ENCODE peak calls at places on chromosome 21, in nine cellular contexts. C is kidney, L is heart left ventricle, F is astrocyte, G is tibial artery, A is hepatocyte, O is Panc1, S is psoas muscle, W is Peyer's patch. R is an unnamed sample.

GRCh38 chr21:35619184-35619583 is 441.1 kb downstream of the SETD4 start:
- DNase-seq in L (no peak), O (no peak), A (no peak), G (no peak), F (peak), W (no peak), C (no peak), S (no peak), R (no peak)

GRCh38 chr21:31370893-31371652 is 27.0 kb upstream of the TIAM1 start:
- DNase-seq in S (no peak), C (no peak), G (no peak), L (peak), W (no peak), O (no peak), F (peak), A (peak), R (no peak)

GRCh38 chr21:39927304-39927886 is 60.2 kb downstream of the PCP4 start:
- DNase-seq in C (no peak), G (no peak), S (no peak), F (no peak), A (no peak), L (peak), W (no peak), O (no peak), R (no peak)

GRCh38 chr21:44049606-44050005 is 37.5 kb downstream of the TRAPPC10 start:
- DNase-seq in L (no peak), W (no peak), C (no peak), G (no peak), S (no peak), O (no peak), A (no peak), F (no peak), R (peak)

GRCh38 chr21:39518055-39518844 is 66.5 kb downstream of the SH3BGR start:
- DNase-seq in O (peak), G (no peak), L (peak), A (peak), F (peak), S (no peak), W (peak), C (peak), R (no peak)

GRCh38 chr21:44286716-44287632 is 1.3 kb downstream of the AIRE start:
- DNase-seq in G (no peak), W (no peak), A (no peak), L (no peak), C (peak), S (peak), F (no peak), O (no peak), R (no peak)

GRCh38 chr21:34881894-34882371 is 167.2 kb downstream of the RUNX1 start:
- DNase-seq in O (peak), S (no peak), G (no peak), W (no peak), L (no peak), A (no peak), F (peak), C (no peak), R (no peak)

GRCh38 chr21:8993284-8993942 is 1528.0 kb upstream of the TPTE start:
- DNase-seq in A (no peak), S (no peak), F (no peak), C (no peak), W (no peak), O (peak), L (no peak), G (no peak), R (no peak)

GRCh38 chr21:34524671-34525601 is 12.9 kb upstream of the KCNE1 start:
- DNase-seq in C (no peak), G (no peak), A (peak), W (no peak), O (no peak), L (no peak), S (no peak), F (peak), R (no peak)

GRCh38 chr21:34762761-34763160 is 94.0 kb downstream of the CLIC6 start:
- DNase-seq in C (no peak), W (no peak), L (no peak), G (no peak), F (peak), A (no peak), O (no peak), S (no peak), R (no peak)

GRCh38 chr21:43201491-43201890 is 32.7 kb downstream of the CRYAA start:
- DNase-seq in A (no peak), G (no peak), W (no peak), L (no peak), C (no peak), S (no peak), O (no peak), F (no peak), R (no peak)

GRCh38 chr21:43805275-43805800 is 16.0 kb downstream of the RRP1 start:
- DNase-seq in A (no peak), F (no peak), S (no peak), O (no peak), G (no peak), L (peak), C (no peak), W (peak), R (no peak)

GRCh38 chr21:29168874-29169273 is 38.4 kb downstream of the MAP3K7CL start:
- DNase-seq in S (no peak), C (no peak), O (no peak), G (no peak), F (peak), W (no peak), A (no peak), L (no peak), R (no peak)

GRCh38 chr21:29523646-29524045 is 224.9 kb downstream of the BACH1 start:
- DNase-seq in W (no peak), C (no peak), S (no peak), A (no peak), F (no peak), G (no peak), O (no peak), L (no peak), R (no peak)

GRCh38 chr21:35280221-35280620 is 231.1 kb upstream of the RUNX1 start:
- DNase-seq in W (no peak), L (no peak), F (no peak), S (no peak), A (no peak), G (no peak), O (no peak), C (no peak), R (no peak)

GRCh38 chr21:14616303-14617039 is 70.4 kb upstream of the SAMSN1 start:
- DNase-seq in W (no peak), O (no peak), G (no peak), F (no peak), C (no peak), S (no peak), L (no peak), A (no peak), R (no peak)

GRCh38 chr21:21807598-21807903 is 809.3 kb downstream of the NCAM2 start:
- DNase-seq in O (no peak), W (no peak), A (no peak), G (no peak), F (no peak), S (no peak), L (no peak), C (no peak), R (no peak)

GRCh38 chr21:25863031-25863430 is 128.3 kb downstream of the GABPA start:
- DNase-seq in O (no peak), A (no peak), F (no peak), C (no peak), G (no peak), S (no peak), W (no peak), L (no peak), R (no peak)

GRCh38 chr21:15275615-15276228 is 210.9 kb upstream of the NRIP1 start:
- DNase-seq in G (no peak), F (no peak), C (no peak), L (no peak), O (no peak), A (no peak), W (no peak), S (no peak), R (no peak)

GRCh38 chr21:17438642-17439041 is 74.2 kb upstream of the CXADR start:
- DNase-seq in S (no peak), G (no peak), C (no peak), O (no peak), L (no peak), F (no peak), W (no peak), A (no peak), R (no peak)

GRCh38 chr21:39155578-39155977 is 27.7 kb downstream of the PSMG1 start:
- DNase-seq in A (no peak), C (no peak), O (no peak), L (no peak), F (no peak), W (no peak), G (no peak), S (no peak), R (no peak)

GRCh38 chr21:39020751-39021474 is 162.3 kb downstream of the PSMG1 start:
- DNase-seq in G (no peak), A (no peak), F (peak), S (no peak), C (peak), L (no peak), O (no peak), W (peak), R (no peak)

GRCh38 chr21:36310016-36310415 is 10.0 kb upstream of the MORC3 start:
- DNase-seq in G (no peak), W (peak), L (no peak), A (no peak), S (no peak), C (no peak), O (no peak), F (no peak), R (no peak)

GRCh38 chr21:42095581-42095980 is 24.5 kb downstream of the UMODL1 start:
- DNase-seq in L (no peak), C (no peak), A (no peak), S (no peak), O (no peak), G (no peak), W (no peak), F (no peak), R (no peak)

GRCh38 chr21:42094811-42095210 is 23.7 kb downstream of the UMODL1 start:
- DNase-seq in W (no peak), A (no peak), C (peak), G (no peak), L (no peak), F (no peak), S (no peak), O (no peak), R (no peak)

GRCh38 chr21:42093991-42094417 is 22.9 kb downstream of the UMODL1 start:
- DNase-seq in S (no peak), O (no peak), C (peak), F (peak), A (peak), G (peak), W (no peak), L (no peak), R (peak)

GRCh38 chr21:42091899-42092508 is 20.9 kb downstream of the UMODL1 start:
- DNase-seq in S (no peak), L (no peak), C (peak), O (no peak), G (no peak), W (no peak), F (no peak), A (no peak), R (no peak)

DNA sequence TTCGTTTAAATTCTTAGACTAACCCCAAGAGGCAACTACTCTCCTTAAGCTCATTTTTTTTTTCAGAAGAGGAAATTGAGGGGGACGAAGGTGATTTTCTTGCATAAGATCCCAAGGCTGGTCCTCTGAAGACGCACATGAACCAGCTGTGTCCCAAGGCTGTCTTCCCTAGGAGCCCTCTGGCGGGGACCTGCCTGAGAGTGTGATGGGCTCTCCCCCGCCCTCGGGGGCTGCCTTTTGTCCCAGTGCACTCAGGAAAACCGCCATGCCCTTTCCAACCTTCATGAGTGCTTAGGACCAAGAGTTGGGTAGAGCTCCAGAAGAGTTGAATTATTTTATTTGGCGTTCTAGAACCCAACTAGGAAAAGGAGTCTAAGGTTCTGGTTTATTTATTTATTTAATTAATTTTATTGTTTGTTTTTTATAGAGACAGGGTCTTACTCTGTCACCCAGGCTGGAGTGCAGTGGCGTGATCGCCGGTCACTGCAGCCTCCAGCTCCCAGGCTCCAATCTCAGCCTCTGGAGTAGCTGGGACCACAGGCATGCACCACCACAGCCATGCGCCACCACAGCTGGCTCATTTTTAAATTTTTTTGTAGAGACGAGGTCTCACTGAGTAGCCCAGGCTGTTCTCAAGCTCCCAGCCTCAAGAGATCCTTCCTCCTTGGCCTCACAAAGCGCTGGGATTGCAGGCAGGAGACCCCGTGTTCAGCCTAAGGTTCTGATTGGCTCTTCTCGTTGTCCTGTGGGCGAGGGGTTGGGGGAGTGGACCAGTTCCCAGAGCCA is 21.9 kb downstream of the UMODL1 start:
- DNase-seq in L (no peak), O (no peak), W (no peak), C (peak), G (no peak), S (no peak), A (no peak), F (peak), R (no peak)
- H3K27ac ChIP-seq in L (no peak), O (no peak), W (no peak), C (no peak), G (peak), S (no peak), A (no peak), F (peak), R (peak)

DNA sequence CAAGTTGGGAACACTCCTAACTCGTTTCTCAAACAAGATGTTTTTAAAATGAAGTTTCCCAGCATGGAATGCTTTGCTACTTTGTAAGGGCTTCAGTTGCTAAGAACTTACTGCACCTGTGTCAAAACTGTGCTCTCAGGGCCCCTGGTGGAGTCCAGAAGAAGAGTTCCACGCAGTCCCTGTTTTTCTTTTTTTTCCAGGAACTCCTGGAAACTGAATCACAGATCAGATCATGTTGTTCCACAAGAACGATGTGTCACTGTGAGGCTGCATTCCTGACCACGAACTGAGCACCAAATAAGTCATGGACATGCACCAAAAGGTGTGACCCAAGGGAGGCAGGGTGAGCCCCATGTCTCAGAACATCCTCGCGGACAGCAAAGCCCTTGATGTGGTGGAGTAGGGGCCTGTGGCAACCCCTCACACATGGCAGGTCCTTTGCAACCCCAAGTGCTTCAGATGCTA is 257.2 kb downstream of the KCNJ6 start:
- DNase-seq in S (no peak), F (peak), A (peak), L (no peak), O (no peak), C (peak), G (no peak), W (peak), R (no peak)
- TF ChIP-seq CTCF in S (peak), F (peak), A (peak), L (no peak), O (no peak), C (no peak), G (peak), W (no peak), R (no peak)

GRCh38 chr21:45511661-45512431 is 30.4 kb downstream of the SLC19A1 start:
- DNase-seq in S (peak), W (no peak), F (no peak), L (peak), O (no peak), C (peak), G (peak), A (no peak), R (no peak)

GRCh38 chr21:45513741-45514310 is 28.4 kb downstream of the SLC19A1 start:
- DNase-seq in S (no peak), W (peak), O (no peak), G (peak), L (peak), F (no peak), A (no peak), C (peak), R (no peak)

GRCh38 chr21:45512626-45513002 is 29.6 kb downstream of the SLC19A1 start:
- DNase-seq in S (peak), G (peak), A (no peak), W (no peak), F (no peak), O (no peak), C (peak), L (peak), R (no peak)

GRCh38 chr21:45514311-45515021 is 27.8 kb downstream of the SLC19A1 start:
- DNase-seq in C (peak), S (peak), F (no peak), A (no peak), W (peak), G (peak), O (no peak), L (peak), R (no peak)

GRCh38 chr21:45513003-45513706 is 29.1 kb downstream of the SLC19A1 start:
- DNase-seq in L (peak), A (no peak), S (peak), O (no peak), F (no peak), C (peak), G (peak), W (no peak), R (no peak)
- H3K27ac ChIP-seq in L (no peak), A (no peak), S (no peak), O (peak), F (no peak), C (no peak), G (no peak), W (no peak), R (no peak)

DNA sequence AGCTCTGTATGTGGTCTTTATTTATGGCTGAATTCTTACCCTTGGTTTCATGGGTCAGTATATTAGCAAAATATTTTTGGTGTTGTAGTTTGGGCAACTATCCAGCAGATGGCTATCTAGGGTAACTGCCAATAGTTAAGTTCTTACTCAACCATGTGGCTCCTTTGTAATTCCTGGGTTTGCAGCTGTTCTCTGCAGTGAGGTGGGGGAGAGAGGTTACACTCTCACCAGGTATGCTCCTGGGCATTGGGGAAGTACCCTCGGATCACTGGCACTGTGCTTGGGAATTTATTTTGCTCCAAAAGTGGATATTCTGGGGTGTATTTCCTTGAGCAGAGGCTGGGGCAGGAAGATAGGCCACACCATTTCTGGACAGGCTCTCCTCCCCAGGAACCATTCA is 436.7 kb upstream of the TMPRSS15 start:
- DNase-seq in G (no peak), S (no peak), C (no peak), F (no peak), L (no peak), W (no peak), O (no peak), A (peak), R (no peak)
- TF ChIP-seq CTCF in G (no peak), S (no peak), C (no peak), F (peak), L (no peak), W (peak), O (peak), A (no peak), R (no peak)

GRCh38 chr21:32739946-32740345 is 12.1 kb upstream of the SYNJ1 start:
- DNase-seq in G (no peak), O (no peak), W (no peak), L (no peak), A (no peak), S (no peak), C (no peak), F (no peak), R (no peak)
- H3K27ac ChIP-seq in G (no peak), O (no peak), W (no peak), L (no peak), A (no peak), S (no peak), C (no peak), F (no peak), R (no peak)

GRCh38 chr21:27759091-27759659 is 792.3 kb upstream of the ADAMTS5 start:
- DNase-seq in O (no peak), F (no peak), L (peak), G (no peak), A (peak), W (peak), S (no peak), C (no peak), R (no peak)
- TF ChIP-seq CTCF in O (no peak), F (no peak), L (peak), G (no peak), A (peak), W (no peak), S (peak), C (peak), R (no peak)

DNA sequence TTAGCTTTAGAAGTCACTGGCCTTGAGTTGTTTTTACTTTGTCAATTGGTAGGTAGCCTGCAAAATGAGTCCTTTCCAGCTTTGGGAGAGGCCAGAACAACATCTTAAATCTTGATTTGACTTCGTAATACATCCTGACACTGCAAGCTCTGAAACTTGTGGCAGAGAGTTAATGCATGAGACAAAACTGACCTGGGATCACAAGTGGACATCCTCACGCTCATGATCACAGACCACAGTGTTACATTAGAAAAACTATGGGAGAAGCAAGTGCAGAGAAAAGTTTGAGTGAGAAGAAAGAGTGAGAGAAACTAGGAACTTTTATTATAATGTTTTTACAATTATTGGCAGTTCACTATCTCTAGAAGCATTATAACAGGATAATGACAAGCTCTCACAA is 550.9 kb downstream of the USP25 start:
- DNase-seq in S (no peak), G (no peak), C (no peak), A (no peak), L (no peak), F (peak), W (no peak), O (no peak), R (no peak)
- H3K27ac ChIP-seq in S (peak), G (peak), C (peak), A (peak), L (peak), F (peak), W (no peak), O (no peak), R (peak)

GRCh38 chr21:27466175-27466574 is 499.3 kb upstream of the ADAMTS5 start:
- DNase-seq in G (no peak), C (no peak), S (no peak), W (no peak), O (no peak), L (no peak), F (no peak), A (no peak), R (no peak)
- TF ChIP-seq CTCF in G (no peak), C (no peak), S (no peak), W (no peak), O (no peak), L (no peak), F (no peak), A (peak), R (no peak)

DNA sequence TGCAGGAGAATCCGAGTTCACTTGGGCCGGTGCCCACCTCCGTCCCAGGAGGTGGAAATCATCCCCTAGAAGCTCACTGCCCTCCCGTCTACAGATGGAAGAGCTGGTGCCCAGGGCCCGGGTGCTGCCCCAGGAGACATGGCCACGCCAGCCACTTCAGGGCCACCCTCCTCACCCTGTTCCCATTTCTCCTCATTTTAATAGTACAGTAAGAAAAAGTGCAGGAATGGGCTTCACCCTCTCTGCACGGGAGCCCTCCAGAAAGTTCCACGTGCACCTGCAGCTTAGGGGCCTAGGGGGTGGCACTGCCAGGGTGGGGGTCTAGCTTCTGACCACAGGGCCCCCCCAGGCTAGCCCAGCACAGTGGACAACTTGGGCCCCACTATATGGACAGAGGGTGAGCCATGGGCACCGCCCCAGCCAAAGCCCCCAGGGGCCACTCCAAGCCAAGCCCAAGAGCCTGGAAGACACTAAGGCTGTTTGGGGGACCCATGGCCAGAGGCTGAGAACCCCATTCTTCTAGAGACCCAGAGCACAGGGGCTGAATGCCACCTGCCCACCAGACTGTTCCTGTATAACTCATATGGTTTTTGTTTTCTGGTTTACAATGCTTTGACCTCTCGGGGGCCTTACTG is 3.4 kb upstream of the FTCD start:
- DNase-seq in A (peak), O (no peak), S (peak), L (no peak), F (no peak), G (peak), C (peak), W (peak), R (peak)
- H3K27ac ChIP-seq in A (no peak), O (no peak), S (no peak), L (no peak), F (no peak), G (no peak), C (no peak), W (no peak), R (no peak)

GRCh38 chr21:33300701-33301631 is 23.8 kb upstream of the IFNAR1 start:
- DNase-seq in O (no peak), C (no peak), A (no peak), W (no peak), G (no peak), L (peak), S (no peak), F (no peak), R (no peak)
- TF ChIP-seq CTCF in O (no peak), C (no peak), A (no peak), W (no peak), G (no peak), L (no peak), S (no peak), F (no peak), R (no peak)